ENCODE peak calls at places on chromosomes 7 and 10, in ten cellular contexts. N is left ventricle myocardium superior; V is HT-29; T is A549; S is stimulated activated naive B cell treated with anti-CD40 and anti-IgM and Interleukin-4, amounts not matched to agents 10 μg/mL and 1 μg/mL and 100 μg/mL, for 72 hours; A is activated T-cell treated with anti-CD3 and anti-CD28 coated beads for 48 hours; O is GM23248; X is heart left ventricle; U is right cardiac atrium; W is NCI-H1436 treated with DMSO at 0.1 percent for 48 hours. G is an unnamed sample.

GRCh38 chr7:45980181-45980905 is 59.3 kb upstream of the IGFBP3 start:
- DNase-seq in N (no peak), V (no peak), T (no peak), S (no peak), A (no peak), O (peak), X (no peak), U (no peak), W (no peak), G (peak)

GRCh38 chr10:26887611-26888215 is 27.0 kb upstream of the ABI1 start:
- DNase-seq in N (no peak), V (no peak), T (no peak), S (no peak), A (no peak), O (peak), X (no peak), U (no peak), W (no peak), G (peak)

GRCh38 chr7:5207131-5207530 is 17.1 kb downstream of the WIPI2 start:
- DNase-seq in N (no peak), V (no peak), T (no peak), S (no peak), A (no peak), O (no peak), X (no peak), U (no peak), W (no peak), G (no peak)

GRCh38 chr10:123795846-123796590 is 95.6 kb downstream of the CPXM2 start:
- DNase-seq in N (no peak), V (no peak), T (no peak), S (no peak), A (no peak), O (no peak), X (no peak), U (no peak), W (no peak), G (no peak)

GRCh38 chr7:116316838-116317612 is 106.7 kb downstream of the TES start:
- DNase-seq in N (peak), V (peak), T (peak), S (peak), A (peak), O (peak), X (peak), U (peak), W (no peak), G (peak)

GRCh38 chr10:103534621-103535498 is 41.4 kb downstream of the NEURL1 start:
- DNase-seq in N (no peak), V (no peak), T (no peak), S (no peak), A (no peak), O (no peak), X (no peak), U (no peak), W (peak), G (no peak)

GRCh38 chr10:22704348-22705341 is 9.7 kb downstream of the PIP4K2A start:
- DNase-seq in N (no peak), V (no peak), T (no peak), S (no peak), A (no peak), O (no peak), X (no peak), U (no peak), W (no peak), G (no peak)

GRCh38 chr10:31353574-31353973 is 34.6 kb downstream of the ZEB1 start:
- DNase-seq in N (no peak), V (peak), T (peak), S (peak), A (no peak), O (peak), X (no peak), U (no peak), W (no peak), G (peak)

GRCh38 chr10:3127921-3128320 is 44.7 kb downstream of the PITRM1 start:
- DNase-seq in N (no peak), V (no peak), T (no peak), S (no peak), A (no peak), O (no peak), X (no peak), U (no peak), W (no peak), G (no peak)

GRCh38 chr10:77355844-77356243 is 281.8 kb downstream of the KCNMA1 start:
- DNase-seq in N (no peak), V (no peak), T (peak), S (no peak), A (no peak), O (peak), X (no peak), U (no peak), W (no peak), G (peak)

GRCh38 chr10:3814832-3815209 is 29.8 kb upstream of the KLF6 start:
- DNase-seq in N (no peak), V (no peak), T (no peak), S (no peak), A (no peak), O (no peak), X (no peak), U (no peak), W (no peak), G (no peak)

GRCh38 chr10:16155761-16156322 is 281.0 kb upstream of the PTER start:
- DNase-seq in N (no peak), V (no peak), T (no peak), S (no peak), A (no peak), O (no peak), X (no peak), U (no peak), W (no peak), G (no peak)

GRCh38 chr10:80356563-80356999 is at the start of the genes DYDC1 and DYDC2:
- DNase-seq in N (peak), V (no peak), T (no peak), S (peak), A (peak), O (peak), X (peak), U (peak), W (peak), G (no peak)

GRCh38 chr10:75205908-75206307 is 4.7 kb upstream of the VDAC2 start:
- DNase-seq in N (no peak), V (no peak), T (no peak), S (no peak), A (no peak), O (no peak), X (no peak), U (no peak), W (no peak), G (no peak)

GRCh38 chr7:108083980-108084379 is 46.2 kb downstream of the LAMB4 start:
- DNase-seq in N (no peak), V (no peak), T (no peak), S (no peak), A (no peak), O (peak), X (no peak), U (no peak), W (no peak), G (peak)

GRCh38 chr7:117929217-117929616 is 56.0 kb upstream of the CTTNBP2 start:
- DNase-seq in N (no peak), V (no peak), T (no peak), S (no peak), A (no peak), O (no peak), X (no peak), U (no peak), W (no peak), G (no peak)